ENCODE peak calls at places on chromosomes 2 and 18, in eight cellular contexts. O is astrocyte of the cerebellum, E is C1 segment of cervical spinal cord, Q is NCI-H774, M is neural progenitor cell, C is cerebellar cortex, G is HepG2, T is T-helper 2 cell. U is an unnamed sample.

GRCh38 chr18:69494841-69495240 is 94.2 kb downstream of the DOK6 start:
- DNase-seq in O (no peak), E (no peak), Q (no peak), M (no peak), C (no peak), G (no peak), T (no peak), U (no peak)

GRCh38 chr2:152046940-152047339 is 51.9 kb downstream of the CACNB4 start:
- DNase-seq in O (no peak), E (no peak), Q (no peak), M (no peak), C (no peak), G (no peak), T (no peak), U (no peak)

GRCh38 chr18:3451989-3452749 is 2.2 kb downstream of the TGIF1 start:
- DNase-seq in O (no peak), E (peak), Q (no peak), M (peak), C (no peak), G (no peak), T (no peak), U (peak)

GRCh38 chr2:59176737-59177136 is 935.6 kb upstream of the FANCL start:
- DNase-seq in O (no peak), E (no peak), Q (no peak), M (no peak), C (no peak), G (no peak), T (no peak), U (no peak)

GRCh38 chr2:238225911-238226697 is 13.7 kb downstream of the HES6 start:
- DNase-seq in O (peak), E (no peak), Q (no peak), M (no peak), C (no peak), G (no peak), T (no peak), U (no peak)

GRCh38 chr2:85911836-85912692 is 23.3 kb upstream of the ST3GAL5 start:
- DNase-seq in O (no peak), E (no peak), Q (no peak), M (no peak), C (no peak), G (no peak), T (no peak), U (no peak)

GRCh38 chr2:9308186-9308955 is 101.8 kb downstream of the ASAP2 start:
- DNase-seq in O (no peak), E (no peak), Q (no peak), M (no peak), C (peak), G (no peak), T (no peak), U (no peak)

GRCh38 chr18:45686892-45687611 is 36.9 kb upstream of the SLC14A1 start:
- DNase-seq in O (no peak), E (no peak), Q (no peak), M (no peak), C (no peak), G (no peak), T (no peak), U (no peak)

GRCh38 chr18:13831864-13832508 is 8.0 kb downstream of the MC5R start:
- DNase-seq in O (no peak), E (no peak), Q (no peak), M (peak), C (peak), G (peak), T (no peak), U (no peak)

GRCh38 chr2:238225121-238225520 is 14.7 kb downstream of the HES6 start:
- DNase-seq in O (no peak), E (no peak), Q (no peak), M (no peak), C (no peak), G (no peak), T (no peak), U (no peak)

GRCh38 chr18:27887287-27887686 is 289.6 kb downstream of the CDH2 start:
- DNase-seq in O (no peak), E (no peak), Q (no peak), M (no peak), C (no peak), G (no peak), T (no peak), U (no peak)

GRCh38 chr18:78542204-78542603 is 437.4 kb upstream of the SALL3 start:
- DNase-seq in O (no peak), E (peak), Q (peak), M (no peak), C (peak), G (no peak), T (no peak), U (no peak)

GRCh38 chr18:35088931-35089330 is 47.7 kb downstream of the MAPRE2 start:
- DNase-seq in O (no peak), E (no peak), Q (no peak), M (no peak), C (no peak), G (no peak), T (no peak), U (no peak)